ENCODE peak calls at places on chromosomes 11 and 22, in ten cellular contexts. One of them, this sample, is unnamed.
A peak's percentile ranks its signal among the peaks of the same experiment; 100 is the strongest.

GRCh38 chr11:71463331-71464211 is 10.6 kb downstream of the NADSYN1 start:
- DNase-seq in CD8-positive, alpha-beta memory T cell: no peak
- DNase-seq in colonic mucosa: no peak
- DNase-seq in upper lobe of left lung: no peak
- DNase-seq in GM23248: no peak
- DNase-seq in right atrium auricular region: no peak
- DNase-seq in right cardiac atrium: no peak
- DNase-seq in Peyer's patch: peak; percentile 38
- DNase-seq in IMR-90: no peak
- DNase-seq in heart right ventricle: no peak
- DNase-seq in this sample: no peak

GRCh38 chr11:69292221-69292648 is 1.7 kb upstream of the MYEOV start:
- DNase-seq in CD8-positive, alpha-beta memory T cell: peak; percentile 40
- DNase-seq in colonic mucosa: no peak
- DNase-seq in upper lobe of left lung: no peak
- DNase-seq in GM23248: peak; percentile 33
- DNase-seq in right atrium auricular region: no peak
- DNase-seq in right cardiac atrium: no peak
- DNase-seq in Peyer's patch: no peak
- DNase-seq in IMR-90: no peak
- DNase-seq in heart right ventricle: no peak
- DNase-seq in this sample: peak; percentile 64

GRCh38 chr22:41951898-41952474 is at the start of gene SMIM45:
- DNase-seq in CD8-positive, alpha-beta memory T cell: no peak
- DNase-seq in colonic mucosa: no peak
- DNase-seq in upper lobe of left lung: no peak
- DNase-seq in GM23248: no peak
- DNase-seq in right atrium auricular region: no peak
- DNase-seq in right cardiac atrium: no peak
- DNase-seq in Peyer's patch: no peak
- DNase-seq in IMR-90: no peak
- DNase-seq in heart right ventricle: no peak
- DNase-seq in this sample: no peak

GRCh38 chr22:31095637-31096249 is 11.6 kb downstream of the SELENOM start:
- DNase-seq in CD8-positive, alpha-beta memory T cell: no peak
- DNase-seq in colonic mucosa: no peak
- DNase-seq in upper lobe of left lung: no peak
- DNase-seq in GM23248: no peak
- DNase-seq in right atrium auricular region: no peak
- DNase-seq in right cardiac atrium: no peak
- DNase-seq in Peyer's patch: no peak
- DNase-seq in IMR-90: no peak
- DNase-seq in heart right ventricle: no peak
- DNase-seq in this sample: no peak

GRCh38 chr11:2932850-2933251 is 3.6 kb upstream of the PHLDA2 start:
- DNase-seq in CD8-positive, alpha-beta memory T cell: no peak
- DNase-seq in colonic mucosa: peak; percentile 21
- DNase-seq in upper lobe of left lung: no peak
- DNase-seq in GM23248: peak; percentile 83
- DNase-seq in right atrium auricular region: no peak
- DNase-seq in right cardiac atrium: no peak
- DNase-seq in Peyer's patch: peak; percentile 41
- DNase-seq in IMR-90: peak; percentile 46
- DNase-seq in heart right ventricle: no peak
- DNase-seq in this sample: no peak

GRCh38 chr22:20205964-20206708 is 55.3 kb upstream of the CCDC188 start:
- DNase-seq in CD8-positive, alpha-beta memory T cell: peak; percentile 71
- DNase-seq in colonic mucosa: peak; percentile 82
- DNase-seq in upper lobe of left lung: peak; percentile 83
- DNase-seq in GM23248: peak; percentile 82
- DNase-seq in right atrium auricular region: peak; percentile 79
- DNase-seq in right cardiac atrium: peak; percentile 77
- DNase-seq in Peyer's patch: peak; percentile 79
- DNase-seq in IMR-90: peak; percentile 63
- DNase-seq in heart right ventricle: peak; percentile 81
- DNase-seq in this sample: peak; percentile 58

GRCh38 chr11:122172352-122173073 is 56.5 kb upstream of the BLID start:
- DNase-seq in CD8-positive, alpha-beta memory T cell: no peak
- DNase-seq in colonic mucosa: no peak
- DNase-seq in upper lobe of left lung: no peak
- DNase-seq in GM23248: peak; percentile 19
- DNase-seq in right atrium auricular region: no peak
- DNase-seq in right cardiac atrium: no peak
- DNase-seq in Peyer's patch: no peak
- DNase-seq in IMR-90: peak; percentile 70
- DNase-seq in heart right ventricle: no peak
- DNase-seq in this sample: no peak

GRCh38 chr11:74902342-74902741 is 46.5 kb downstream of the XRRA1 start:
- DNase-seq in CD8-positive, alpha-beta memory T cell: no peak
- DNase-seq in colonic mucosa: no peak
- DNase-seq in upper lobe of left lung: no peak
- DNase-seq in GM23248: no peak
- DNase-seq in right atrium auricular region: no peak
- DNase-seq in right cardiac atrium: no peak
- DNase-seq in Peyer's patch: no peak
- DNase-seq in IMR-90: no peak
- DNase-seq in heart right ventricle: no peak
- DNase-seq in this sample: no peak

GRCh38 chr11:17371614-17372013 is 16.8 kb downstream of the KCNJ11 start:
- DNase-seq in CD8-positive, alpha-beta memory T cell: no peak
- DNase-seq in colonic mucosa: no peak
- DNase-seq in upper lobe of left lung: no peak
- DNase-seq in GM23248: peak; percentile 44
- DNase-seq in right atrium auricular region: no peak
- DNase-seq in right cardiac atrium: no peak
- DNase-seq in Peyer's patch: no peak
- DNase-seq in IMR-90: peak; percentile 53
- DNase-seq in heart right ventricle: no peak
- DNase-seq in this sample: no peak

GRCh38 chr22:38700271-38700788 is 413 bp downstream of the JOSD1 start:
- DNase-seq in CD8-positive, alpha-beta memory T cell: no peak
- DNase-seq in colonic mucosa: peak; percentile 80
- DNase-seq in upper lobe of left lung: peak; percentile 68
- DNase-seq in GM23248: peak; percentile 82
- DNase-seq in right atrium auricular region: peak; percentile 70
- DNase-seq in right cardiac atrium: peak; percentile 84
- DNase-seq in Peyer's patch: peak; percentile 90
- DNase-seq in IMR-90: no peak
- DNase-seq in heart right ventricle: peak; percentile 72
- DNase-seq in this sample: no peak

GRCh38 chr11:94669032-94669431 is 99.1 kb upstream of the AMOTL1 start:
- DNase-seq in CD8-positive, alpha-beta memory T cell: no peak
- DNase-seq in colonic mucosa: no peak
- DNase-seq in upper lobe of left lung: no peak
- DNase-seq in GM23248: no peak
- DNase-seq in right atrium auricular region: no peak
- DNase-seq in right cardiac atrium: no peak
- DNase-seq in Peyer's patch: no peak
- DNase-seq in IMR-90: no peak
- DNase-seq in heart right ventricle: no peak
- DNase-seq in this sample: no peak

GRCh38 chr11:20357150-20357549 is 6.4 kb upstream of the HTATIP2 start:
- DNase-seq in CD8-positive, alpha-beta memory T cell: no peak
- DNase-seq in colonic mucosa: no peak
- DNase-seq in upper lobe of left lung: no peak
- DNase-seq in GM23248: no peak
- DNase-seq in right atrium auricular region: no peak
- DNase-seq in right cardiac atrium: no peak
- DNase-seq in Peyer's patch: no peak
- DNase-seq in IMR-90: no peak
- DNase-seq in heart right ventricle: no peak
- DNase-seq in this sample: no peak

GRCh38 chr11:47328449-47329390 is 23.8 kb downstream of the MYBPC3 start:
- DNase-seq in CD8-positive, alpha-beta memory T cell: no peak
- DNase-seq in colonic mucosa: no peak
- DNase-seq in upper lobe of left lung: no peak
- DNase-seq in GM23248: no peak
- DNase-seq in right atrium auricular region: no peak
- DNase-seq in right cardiac atrium: no peak
- DNase-seq in Peyer's patch: no peak
- DNase-seq in IMR-90: no peak
- DNase-seq in heart right ventricle: no peak
- DNase-seq in this sample: no peak

GRCh38 chr11:63866211-63866610 is 27.3 kb downstream of the MARK2 start:
- DNase-seq in CD8-positive, alpha-beta memory T cell: peak; percentile 80
- DNase-seq in colonic mucosa: peak; percentile 88
- DNase-seq in upper lobe of left lung: peak; percentile 88
- DNase-seq in GM23248: peak; percentile 52
- DNase-seq in right atrium auricular region: peak; percentile 73
- DNase-seq in right cardiac atrium: peak; percentile 68
- DNase-seq in Peyer's patch: no peak
- DNase-seq in IMR-90: peak; percentile 61
- DNase-seq in heart right ventricle: no peak
- DNase-seq in this sample: peak; percentile 76

GRCh38 chr11:63869686-63870085 is 30.8 kb downstream of the MARK2 start:
- DNase-seq in CD8-positive, alpha-beta memory T cell: peak; percentile 70
- DNase-seq in colonic mucosa: no peak
- DNase-seq in upper lobe of left lung: peak; percentile 55
- DNase-seq in GM23248: no peak
- DNase-seq in right atrium auricular region: no peak
- DNase-seq in right cardiac atrium: no peak
- DNase-seq in Peyer's patch: no peak
- DNase-seq in IMR-90: no peak
- DNase-seq in heart right ventricle: no peak
- DNase-seq in this sample: peak; percentile 75

GRCh38 chr11:63868399-63869064 is 29.6 kb downstream of the MARK2 start:
- DNase-seq in CD8-positive, alpha-beta memory T cell: no peak
- DNase-seq in colonic mucosa: no peak
- DNase-seq in upper lobe of left lung: no peak
- DNase-seq in GM23248: peak; percentile 25
- DNase-seq in right atrium auricular region: no peak
- DNase-seq in right cardiac atrium: no peak
- DNase-seq in Peyer's patch: peak; percentile 27
- DNase-seq in IMR-90: no peak
- DNase-seq in heart right ventricle: no peak
- DNase-seq in this sample: no peak

GRCh38 chr11:63869171-63869591 is 30.3 kb downstream of the MARK2 start:
- DNase-seq in CD8-positive, alpha-beta memory T cell: no peak
- DNase-seq in colonic mucosa: peak; percentile 84
- DNase-seq in upper lobe of left lung: peak; percentile 51
- DNase-seq in GM23248: no peak
- DNase-seq in right atrium auricular region: no peak
- DNase-seq in right cardiac atrium: no peak
- DNase-seq in Peyer's patch: peak; percentile 65
- DNase-seq in IMR-90: no peak
- DNase-seq in heart right ventricle: no peak
- DNase-seq in this sample: no peak

GRCh38 chr11:63867511-63867910 is 28.6 kb downstream of the MARK2 start:
- DNase-seq in CD8-positive, alpha-beta memory T cell: no peak
- DNase-seq in colonic mucosa: no peak
- DNase-seq in upper lobe of left lung: no peak
- DNase-seq in GM23248: no peak
- DNase-seq in right atrium auricular region: no peak
- DNase-seq in right cardiac atrium: no peak
- DNase-seq in Peyer's patch: peak; percentile 2
- DNase-seq in IMR-90: no peak
- DNase-seq in heart right ventricle: no peak
- DNase-seq in this sample: no peak
- H3K4me1 ChIP-seq in CD8-positive, alpha-beta memory T cell: peaks cover 83% of the 10 kb centered on the region
- H3K4me1 ChIP-seq in colonic mucosa: peaks cover 44% of the 10 kb centered on the region
- H3K4me1 ChIP-seq in upper lobe of left lung: peaks cover 84% of the 10 kb centered on the region
- H3K4me1 ChIP-seq in GM23248: peaks cover 27% of the 10 kb centered on the region
- H3K4me1 ChIP-seq in right atrium auricular region: peaks cover 75% of the 10 kb centered on the region
- H3K4me1 ChIP-seq in right cardiac atrium: peaks cover 18% of the 10 kb centered on the region
- H3K4me1 ChIP-seq in Peyer's patch: peaks cover 84% of the 10 kb centered on the region
- H3K4me1 ChIP-seq in IMR-90: peaks cover 15% of the 10 kb centered on the region
- H3K4me1 ChIP-seq in heart right ventricle: peaks cover 42% of the 10 kb centered on the region
- H3K4me1 ChIP-seq in this sample: peaks cover 84% of the 10 kb centered on the region

GRCh38 chr11:9672918-9673317 is 9.0 kb downstream of the SWAP70 start:
- DNase-seq in CD8-positive, alpha-beta memory T cell: no peak
- DNase-seq in colonic mucosa: no peak
- DNase-seq in upper lobe of left lung: no peak
- DNase-seq in GM23248: no peak
- DNase-seq in right atrium auricular region: no peak
- DNase-seq in right cardiac atrium: no peak
- DNase-seq in Peyer's patch: no peak
- DNase-seq in IMR-90: no peak
- DNase-seq in heart right ventricle: no peak
- DNase-seq in this sample: no peak
- H3K27ac ChIP-seq in CD8-positive, alpha-beta memory T cell: no peak overlapping the region
- H3K27ac ChIP-seq in colonic mucosa: no peak overlapping the region
- H3K27ac ChIP-seq in upper lobe of left lung: no peak overlapping the region
- H3K27ac ChIP-seq in GM23248: no peak overlapping the region
- H3K27ac ChIP-seq in right atrium auricular region: no peak overlapping the region
- H3K27ac ChIP-seq in right cardiac atrium: no peak overlapping the region
- H3K27ac ChIP-seq in Peyer's patch: peak overlapping the region; percentile 12
- H3K27ac ChIP-seq in IMR-90: peak overlapping the region; percentile 10
- H3K27ac ChIP-seq in heart right ventricle: no peak overlapping the region
- H3K27ac ChIP-seq in this sample: no peak overlapping the region

GRCh38 chr22:36334838-36335603 is 52.7 kb downstream of the MYH9 start:
- DNase-seq in CD8-positive, alpha-beta memory T cell: peak; percentile 50
- DNase-seq in colonic mucosa: no peak
- DNase-seq in upper lobe of left lung: no peak
- DNase-seq in GM23248: peak; percentile 85
- DNase-seq in right atrium auricular region: no peak
- DNase-seq in right cardiac atrium: no peak
- DNase-seq in Peyer's patch: no peak
- DNase-seq in IMR-90: peak; percentile 84
- DNase-seq in heart right ventricle: no peak
- DNase-seq in this sample: peak; percentile 55
- H3K4me3 ChIP-seq in CD8-positive, alpha-beta memory T cell: peak overlapping the region; percentile 18
- H3K4me3 ChIP-seq in colonic mucosa: no peak overlapping the region
- H3K4me3 ChIP-seq in upper lobe of left lung: no peak overlapping the region
- H3K4me3 ChIP-seq in GM23248: no peak overlapping the region
- H3K4me3 ChIP-seq in right atrium auricular region: no peak overlapping the region
- H3K4me3 ChIP-seq in right cardiac atrium: no peak overlapping the region
- H3K4me3 ChIP-seq in Peyer's patch: no peak overlapping the region
- H3K4me3 ChIP-seq in IMR-90: no peak overlapping the region
- H3K4me3 ChIP-seq in heart right ventricle: no peak overlapping the region
- H3K4me3 ChIP-seq in this sample: peak overlapping the region; percentile 4

GRCh38 chr22:28935713-28936112 is 52.3 kb downstream of the ZNRF3 start:
- DNase-seq in CD8-positive, alpha-beta memory T cell: no peak
- DNase-seq in colonic mucosa: no peak
- DNase-seq in upper lobe of left lung: no peak
- DNase-seq in GM23248: no peak
- DNase-seq in right atrium auricular region: no peak
- DNase-seq in right cardiac atrium: no peak
- DNase-seq in Peyer's patch: no peak
- DNase-seq in IMR-90: no peak
- DNase-seq in heart right ventricle: no peak
- DNase-seq in this sample: no peak

GRCh38 chr22:28934026-28934425 is 50.7 kb downstream of the ZNRF3 start:
- DNase-seq in CD8-positive, alpha-beta memory T cell: no peak
- DNase-seq in colonic mucosa: no peak
- DNase-seq in upper lobe of left lung: no peak
- DNase-seq in GM23248: no peak
- DNase-seq in right atrium auricular region: no peak
- DNase-seq in right cardiac atrium: no peak
- DNase-seq in Peyer's patch: no peak
- DNase-seq in IMR-90: no peak
- DNase-seq in heart right ventricle: no peak
- DNase-seq in this sample: no peak

GRCh38 chr22:28931844-28932561 is 48.6 kb downstream of the ZNRF3 start:
- DNase-seq in CD8-positive, alpha-beta memory T cell: no peak
- DNase-seq in colonic mucosa: no peak
- DNase-seq in upper lobe of left lung: no peak
- DNase-seq in GM23248: no peak
- DNase-seq in right atrium auricular region: no peak
- DNase-seq in right cardiac atrium: no peak
- DNase-seq in Peyer's patch: no peak
- DNase-seq in IMR-90: no peak
- DNase-seq in heart right ventricle: no peak
- DNase-seq in this sample: no peak

GRCh38 chr22:28935140-28935539 is 51.8 kb downstream of the ZNRF3 start:
- DNase-seq in CD8-positive, alpha-beta memory T cell: no peak
- DNase-seq in colonic mucosa: no peak
- DNase-seq in upper lobe of left lung: no peak
- DNase-seq in GM23248: no peak
- DNase-seq in right atrium auricular region: no peak
- DNase-seq in right cardiac atrium: no peak
- DNase-seq in Peyer's patch: no peak
- DNase-seq in IMR-90: no peak
- DNase-seq in heart right ventricle: no peak
- DNase-seq in this sample: no peak

GRCh38 chr22:28933321-28933720 is 49.9 kb downstream of the ZNRF3 start:
- DNase-seq in CD8-positive, alpha-beta memory T cell: no peak
- DNase-seq in colonic mucosa: no peak
- DNase-seq in upper lobe of left lung: no peak
- DNase-seq in GM23248: no peak
- DNase-seq in right atrium auricular region: no peak
- DNase-seq in right cardiac atrium: no peak
- DNase-seq in Peyer's patch: no peak
- DNase-seq in IMR-90: no peak
- DNase-seq in heart right ventricle: no peak
- DNase-seq in this sample: no peak
- H3K4me1 ChIP-seq in CD8-positive, alpha-beta memory T cell: no peaks in the 10 kb centered on the region
- H3K4me1 ChIP-seq in colonic mucosa: no peaks in the 10 kb centered on the region
- H3K4me1 ChIP-seq in upper lobe of left lung: peaks cover 34% of the 10 kb centered on the region
- H3K4me1 ChIP-seq in GM23248: no peaks in the 10 kb centered on the region
- H3K4me1 ChIP-seq in right atrium auricular region: peaks cover 21% of the 10 kb centered on the region
- H3K4me1 ChIP-seq in right cardiac atrium: peaks cover 8% of the 10 kb centered on the region
- H3K4me1 ChIP-seq in Peyer's patch: peaks cover 44% of the 10 kb centered on the region
- H3K4me1 ChIP-seq in IMR-90: peaks cover 4% of the 10 kb centered on the region
- H3K4me1 ChIP-seq in heart right ventricle: peaks cover 6% of the 10 kb centered on the region
- H3K4me1 ChIP-seq in this sample: no peaks in the 10 kb centered on the region